ENCODE peak calls at places on chromosomes 6 and 20, in ten cellular contexts. Y is neural crest cell; X is A172; D is activated T-helper 2 cell treated with anti-CD3 and anti-CD28 coated beads, Interferon-gamma antibody, Interleukin-2, Interleukin-4, amounts not matched to agents 10 μg/mL and 5 μg/mL and 100 μg/mL, durations not matched to agents 14 hours and 24 hours and 36 hours; F is GOT3; V is substantia nigra; W is stimulated activated CD8-positive, alpha-beta memory T cell treated with anti-CD3 and anti-CD28 coated beads, Interleukin-12 subunit alpha, Interleukin-12 subunit beta, amount 100 ng/mL, for 1 hour; T is H4; N is LoVo; Z is cardiac septum. B is an unnamed sample.

GRCh38 chr6:56852249-56852606 is 102.7 kb upstream of the BEND6 start:
- DNase-seq in X (no peak), V (no peak), T (no peak), W (no peak), F (no peak), D (no peak), Y (no peak), N (no peak), Z (no peak), B (no peak)

GRCh38 chr6:135346747-135347146 is 150.8 kb downstream of the AHI1 start:
- DNase-seq in Z (no peak), D (no peak), N (no peak), F (no peak), Y (no peak), T (no peak), X (peak; percentile 38), V (no peak), W (no peak), B (no peak)

GRCh38 chr6:123022980-123023379 is 26.9 kb downstream of the CLVS2 start:
- DNase-seq in F (no peak), V (no peak), W (no peak), Z (no peak), Y (peak; percentile 4), T (no peak), X (peak; percentile 16), N (no peak), D (no peak), B (no peak)

GRCh38 chr6:26363882-26364825 is 844 bp upstream of the BTN3A2 start:
- DNase-seq in F (no peak), Z (no peak), Y (no peak), V (no peak), D (no peak), X (peak; percentile 19), T (no peak), W (no peak), N (peak; percentile 28), B (no peak)

GRCh38 chr6:33609444-33610034 is 11.6 kb upstream of the ITPR3 start:
- DNase-seq in Y (no peak), X (peak; percentile 94), Z (no peak), F (no peak), W (no peak), N (no peak), V (no peak), D (no peak), T (no peak), B (peak; percentile 63)

GRCh38 chr6:141677598-141678211 is 455.0 kb upstream of the GJE1 start:
- DNase-seq in D (no peak), N (peak; percentile 34), Z (no peak), Y (no peak), T (peak; percentile 11), X (peak; percentile 7), F (no peak), W (no peak), V (no peak), B (no peak)

GRCh38 chr6:92231220-92231701 is 1188.1 kb downstream of the EPHA7 start:
- DNase-seq in D (no peak), W (no peak), Z (no peak), V (no peak), X (no peak), Y (no peak), N (no peak), T (no peak), F (no peak), B (no peak)

GRCh38 chr20:62794007-62794724 is 2.1 kb upstream of the MRGBP start:
- DNase-seq in D (peak; percentile 97), N (peak; percentile 93), F (peak; percentile 83), Y (peak; percentile 96), T (peak; percentile 88), V (peak; percentile 94), Z (peak; percentile 99), W (peak; percentile 88), X (peak; percentile 86), B (peak; percentile 78)

GRCh38 chr6:56693988-56694387 is 51.3 kb upstream of the DST start:
- DNase-seq in F (no peak), X (no peak), Z (no peak), D (no peak), N (peak; percentile 74), Y (no peak), T (no peak), W (no peak), V (no peak), B (no peak)

GRCh38 chr20:57837208-57838035 is 127.6 kb upstream of the PMEPA1 start:
- DNase-seq in W (no peak), Z (no peak), T (no peak), V (no peak), D (no peak), F (no peak), X (no peak), N (no peak), Y (no peak), B (no peak)

GRCh38 chr6:78251930-78252329 is 599.1 kb downstream of the MEI4 start:
- DNase-seq in Y (no peak), D (no peak), W (no peak), T (no peak), F (no peak), X (no peak), Z (no peak), V (no peak), N (no peak), B (no peak)

GRCh38 chr6:34235605-34236422 is 859 bp upstream of the HMGA1 start:
- DNase-seq in Y (peak; percentile 73), V (no peak), T (no peak), W (peak; percentile 51), D (peak; percentile 48), Z (no peak), X (peak; percentile 63), N (no peak), F (no peak), B (peak; percentile 89)

GRCh38 chr6:49430187-49430586 is 32.9 kb downstream of the MMUT start:
- DNase-seq in Z (no peak), Y (no peak), X (no peak), D (no peak), F (no peak), V (no peak), W (no peak), N (no peak), T (no peak), B (peak; percentile 8)

GRCh38 chr6:111718326-111718725 is 112.6 kb upstream of the TRAF3IP2 start:
- DNase-seq in F (no peak), Y (no peak), N (no peak), D (no peak), X (no peak), T (no peak), W (no peak), V (no peak), Z (no peak), B (no peak)

GRCh38 chr20:19078448-19079373 is 133.7 kb upstream of the SLC24A3 start:
- DNase-seq in Z (no peak), D (no peak), Y (no peak), V (no peak), X (no peak), N (no peak), T (no peak), W (no peak), F (no peak), B (no peak)

GRCh38 chr6:24357336-24358218 is at the start of gene DCDC2:
- DNase-seq in F (no peak), V (no peak), Z (no peak), W (no peak), D (peak; percentile 21), Y (no peak), T (no peak), X (no peak), N (peak; percentile 83), B (no peak)

GRCh38 chr6:40568062-40568708 is 19.0 kb downstream of the LRFN2 start:
- DNase-seq in N (no peak), W (no peak), X (no peak), Y (no peak), D (no peak), T (no peak), V (no peak), F (no peak), Z (no peak), B (no peak)

GRCh38 chr20:695165-695866 is 19.7 kb upstream of the SCRT2 start:
- DNase-seq in W (no peak), N (no peak), F (no peak), D (no peak), Y (no peak), T (no peak), V (no peak), Z (peak; percentile 47), X (no peak), B (no peak)

GRCh38 chr6:51542466-51542865 is 544.9 kb downstream of the PKHD1 start:
- DNase-seq in Y (no peak), N (no peak), V (no peak), W (no peak), Z (no peak), T (no peak), F (no peak), D (no peak), X (no peak), B (no peak)

GRCh38 chr6:10882654-10883053 is 813 bp upstream of the GCM2 start:
- DNase-seq in T (no peak), F (no peak), V (no peak), D (no peak), X (no peak), Z (no peak), N (no peak), Y (no peak), W (no peak), B (no peak)

GRCh38 chr20:45343867-45344721 is 4.1 kb downstream of the SDC4 start:
- DNase-seq in X (peak; percentile 94), W (no peak), T (peak; percentile 88), N (peak; percentile 62), Y (no peak), V (no peak), D (no peak), Z (no peak), F (peak; percentile 60), B (peak; percentile 85)

GRCh38 chr6:125746731-125747588 is 2.5 kb upstream of the HEY2 start:
- DNase-seq in W (peak; percentile 51), V (peak; percentile 37), Y (peak; percentile 35), T (peak; percentile 21), D (peak; percentile 58), X (peak; percentile 50), Z (no peak), F (no peak), N (peak; percentile 65), B (no peak)

GRCh38 chr6:36685198-36685919 is 6.8 kb downstream of the CDKN1A start:
- DNase-seq in N (peak; percentile 24), X (no peak), Z (no peak), V (no peak), D (no peak), W (no peak), F (no peak), Y (no peak), T (no peak), B (no peak)

GRCh38 chr6:30759575-30760239 is 15.4 kb upstream of the IER3 start:
- DNase-seq in D (no peak), V (no peak), T (peak; percentile 73), Y (no peak), N (no peak), X (peak; percentile 90), W (no peak), F (no peak), Z (no peak), B (peak; percentile 96)

GRCh38 chr6:132934496-132934895 is 120.1 kb downstream of the RPS12 start:
- DNase-seq in V (no peak), Y (no peak), F (no peak), D (no peak), X (peak; percentile 1), N (no peak), T (peak; percentile 51), Z (no peak), W (no peak), B (no peak)

B was measured in NCI-H226.